ENCODE peak calls at places on chromosomes 3 and 15, in ten cellular contexts. One of them, this sample, is unnamed.

GRCh38 chr15:75051161-75051560 is 27.8 kb downstream of the PPCDC start:
- DNase-seq in lower leg skin: no peak
- DNase-seq in ascending aorta: no peak
- DNase-seq in cardiac fibroblast: no peak
- DNase-seq in endodermal cell: no peak
- DNase-seq in fibroblast of the aortic adventitia: no peak
- DNase-seq in lung: no peak
- DNase-seq in testis: no peak
- DNase-seq in MM.1S: no peak
- DNase-seq in tibial nerve: no peak
- DNase-seq in this sample: no peak

GRCh38 chr3:170632780-170633179 is 46.9 kb upstream of the SLC7A14 start:
- DNase-seq in lower leg skin: no peak
- DNase-seq in ascending aorta: no peak
- DNase-seq in lung: no peak
- DNase-seq in testis: no peak
- DNase-seq in MM.1S: peak
- DNase-seq in endodermal cell: no peak
- DNase-seq in tibial nerve: no peak
- DNase-seq in cardiac fibroblast: no peak
- DNase-seq in fibroblast of the aortic adventitia: no peak
- DNase-seq in this sample: no peak

GRCh38 chr3:166889241-166889640 is 490.9 kb downstream of the ZBBX start:
- DNase-seq in lower leg skin: no peak
- DNase-seq in ascending aorta: no peak
- DNase-seq in lung: no peak
- DNase-seq in tibial nerve: no peak
- DNase-seq in endodermal cell: no peak
- DNase-seq in MM.1S: no peak
- DNase-seq in cardiac fibroblast: no peak
- DNase-seq in fibroblast of the aortic adventitia: no peak
- DNase-seq in testis: no peak
- DNase-seq in this sample: no peak

GRCh38 chr3:98784666-98785600 is 21.8 kb downstream of the ST3GAL6 start:
- DNase-seq in testis: no peak
- DNase-seq in lung: no peak
- DNase-seq in ascending aorta: no peak
- DNase-seq in lower leg skin: no peak
- DNase-seq in cardiac fibroblast: peak
- DNase-seq in tibial nerve: no peak
- DNase-seq in MM.1S: no peak
- DNase-seq in fibroblast of the aortic adventitia: peak
- DNase-seq in endodermal cell: no peak
- DNase-seq in this sample: no peak

GRCh38 chr3:153394017-153394416 is 232.0 kb downstream of the RAP2B start:
- DNase-seq in lung: no peak
- DNase-seq in cardiac fibroblast: no peak
- DNase-seq in endodermal cell: no peak
- DNase-seq in testis: no peak
- DNase-seq in lower leg skin: no peak
- DNase-seq in tibial nerve: no peak
- DNase-seq in ascending aorta: no peak
- DNase-seq in fibroblast of the aortic adventitia: no peak
- DNase-seq in MM.1S: no peak
- DNase-seq in this sample: no peak

GRCh38 chr3:49260711-49261357 is 16.2 kb downstream of the C3orf62 start:
- DNase-seq in lung: no peak
- DNase-seq in endodermal cell: no peak
- DNase-seq in lower leg skin: no peak
- DNase-seq in testis: no peak
- DNase-seq in fibroblast of the aortic adventitia: no peak
- DNase-seq in ascending aorta: no peak
- DNase-seq in tibial nerve: no peak
- DNase-seq in cardiac fibroblast: no peak
- DNase-seq in MM.1S: no peak
- DNase-seq in this sample: no peak

GRCh38 chr3:128763967-128764366 is 38.0 kb downstream of the RAB7A start:
- DNase-seq in fibroblast of the aortic adventitia: no peak
- DNase-seq in ascending aorta: no peak
- DNase-seq in lower leg skin: no peak
- DNase-seq in endodermal cell: no peak
- DNase-seq in MM.1S: no peak
- DNase-seq in tibial nerve: no peak
- DNase-seq in cardiac fibroblast: no peak
- DNase-seq in testis: no peak
- DNase-seq in lung: no peak
- DNase-seq in this sample: no peak

GRCh38 chr3:181952221-181952620 is 240.5 kb downstream of the SOX2 start:
- DNase-seq in lower leg skin: no peak
- DNase-seq in tibial nerve: no peak
- DNase-seq in lung: no peak
- DNase-seq in cardiac fibroblast: no peak
- DNase-seq in ascending aorta: no peak
- DNase-seq in MM.1S: no peak
- DNase-seq in endodermal cell: no peak
- DNase-seq in testis: peak
- DNase-seq in fibroblast of the aortic adventitia: no peak
- DNase-seq in this sample: no peak

GRCh38 chr3:20041197-20041780 is 1.0 kb downstream of the KAT2B start:
- DNase-seq in fibroblast of the aortic adventitia: peak
- DNase-seq in endodermal cell: peak
- DNase-seq in cardiac fibroblast: peak
- DNase-seq in testis: peak
- DNase-seq in tibial nerve: peak
- DNase-seq in lung: peak
- DNase-seq in lower leg skin: peak
- DNase-seq in ascending aorta: peak
- DNase-seq in MM.1S: peak
- DNase-seq in this sample: peak

GRCh38 chr3:194800014-194800413 is 114.3 kb downstream of the FAM43A start:
- DNase-seq in cardiac fibroblast: no peak
- DNase-seq in ascending aorta: no peak
- DNase-seq in endodermal cell: no peak
- DNase-seq in testis: no peak
- DNase-seq in MM.1S: no peak
- DNase-seq in lung: no peak
- DNase-seq in fibroblast of the aortic adventitia: no peak
- DNase-seq in lower leg skin: peak
- DNase-seq in tibial nerve: no peak
- DNase-seq in this sample: peak

GRCh38 chr15:80210612-80211554 is 41.1 kb downstream of the CTXND1 start:
- DNase-seq in ascending aorta: no peak
- DNase-seq in testis: no peak
- DNase-seq in endodermal cell: no peak
- DNase-seq in fibroblast of the aortic adventitia: no peak
- DNase-seq in lower leg skin: no peak
- DNase-seq in lung: peak
- DNase-seq in cardiac fibroblast: no peak
- DNase-seq in tibial nerve: no peak
- DNase-seq in MM.1S: no peak
- DNase-seq in this sample: no peak

GRCh38 chr15:57972801-57973311 is 92.7 kb downstream of the ALDH1A2 start:
- DNase-seq in cardiac fibroblast: no peak
- DNase-seq in fibroblast of the aortic adventitia: no peak
- DNase-seq in ascending aorta: no peak
- DNase-seq in lung: no peak
- DNase-seq in tibial nerve: no peak
- DNase-seq in testis: no peak
- DNase-seq in lower leg skin: no peak
- DNase-seq in endodermal cell: no peak
- DNase-seq in MM.1S: no peak
- DNase-seq in this sample: no peak

DNA sequence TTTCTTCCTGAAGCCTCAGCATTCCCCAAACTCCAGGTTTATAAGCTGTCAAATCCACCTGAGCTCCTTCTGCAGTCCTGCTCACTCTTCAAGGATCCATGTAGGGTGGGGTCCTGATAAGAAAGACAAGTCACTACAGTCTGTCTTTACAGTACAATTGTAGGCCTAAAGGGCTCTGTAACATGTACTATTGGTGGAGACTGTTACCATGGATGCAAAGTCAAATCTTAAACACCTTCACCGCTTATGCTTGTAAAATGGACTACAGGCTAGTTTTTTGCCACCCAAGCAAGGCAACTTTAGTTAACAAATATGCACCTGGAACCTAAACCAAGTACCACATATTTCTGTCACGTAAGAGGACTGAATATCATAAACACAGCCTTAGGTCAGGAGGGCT is 44.7 kb downstream of the CBLB start:
- DNase-seq in endodermal cell: no peak
- DNase-seq in tibial nerve: no peak
- DNase-seq in testis: no peak
- DNase-seq in lower leg skin: no peak
- DNase-seq in fibroblast of the aortic adventitia: no peak
- DNase-seq in MM.1S: no peak
- DNase-seq in ascending aorta: no peak
- DNase-seq in lung: no peak
- DNase-seq in cardiac fibroblast: no peak
- DNase-seq in this sample: no peak
- H3K4me3 ChIP-seq in endodermal cell: no peak
- H3K4me3 ChIP-seq in tibial nerve: no peak
- H3K4me3 ChIP-seq in testis: no peak
- H3K4me3 ChIP-seq in lower leg skin: no peak
- H3K4me3 ChIP-seq in fibroblast of the aortic adventitia: no peak
- H3K4me3 ChIP-seq in MM.1S: no peak
- H3K4me3 ChIP-seq in ascending aorta: no peak
- H3K4me3 ChIP-seq in lung: no peak
- H3K4me3 ChIP-seq in cardiac fibroblast: no peak
- H3K4me3 ChIP-seq in this sample: no peak

GRCh38 chr3:45123030-45123429 is 23.1 kb downstream of the CDCP1 start:
- DNase-seq in endodermal cell: no peak
- DNase-seq in testis: no peak
- DNase-seq in MM.1S: no peak
- DNase-seq in lower leg skin: no peak
- DNase-seq in ascending aorta: no peak
- DNase-seq in cardiac fibroblast: peak
- DNase-seq in tibial nerve: no peak
- DNase-seq in lung: no peak
- DNase-seq in fibroblast of the aortic adventitia: peak
- DNase-seq in this sample: no peak
- TF ChIP-seq CTCF in endodermal cell: no peak
- TF ChIP-seq CTCF in testis: no peak
- TF ChIP-seq CTCF in MM.1S: no peak
- TF ChIP-seq CTCF in lower leg skin: no peak
- TF ChIP-seq CTCF in ascending aorta: no peak
- TF ChIP-seq CTCF in cardiac fibroblast: no peak
- TF ChIP-seq CTCF in tibial nerve: no peak
- TF ChIP-seq CTCF in lung: no peak
- TF ChIP-seq CTCF in fibroblast of the aortic adventitia: no peak
- TF ChIP-seq CTCF in this sample: no peak

GRCh38 chr15:100349696-100350433 is 8.1 kb upstream of the ADAMTS17 start:
- DNase-seq in tibial nerve: peak
- DNase-seq in cardiac fibroblast: peak
- DNase-seq in endodermal cell: peak
- DNase-seq in testis: peak
- DNase-seq in ascending aorta: peak
- DNase-seq in MM.1S: peak
- DNase-seq in fibroblast of the aortic adventitia: peak
- DNase-seq in lower leg skin: peak
- DNase-seq in lung: peak
- DNase-seq in this sample: peak

GRCh38 chr15:100350434-100351226 is 8.9 kb upstream of the ADAMTS17 start:
- DNase-seq in testis: no peak
- DNase-seq in lung: peak
- DNase-seq in endodermal cell: no peak
- DNase-seq in lower leg skin: no peak
- DNase-seq in MM.1S: peak
- DNase-seq in tibial nerve: no peak
- DNase-seq in ascending aorta: peak
- DNase-seq in fibroblast of the aortic adventitia: peak
- DNase-seq in cardiac fibroblast: peak
- DNase-seq in this sample: no peak

GRCh38 chr15:100346866-100347512 is 5.2 kb upstream of the ADAMTS17 start:
- DNase-seq in fibroblast of the aortic adventitia: no peak
- DNase-seq in lung: no peak
- DNase-seq in tibial nerve: no peak
- DNase-seq in endodermal cell: no peak
- DNase-seq in ascending aorta: no peak
- DNase-seq in testis: peak
- DNase-seq in cardiac fibroblast: no peak
- DNase-seq in MM.1S: no peak
- DNase-seq in lower leg skin: no peak
- DNase-seq in this sample: no peak

GRCh38 chr15:100348578-100348977 is 6.8 kb upstream of the ADAMTS17 start:
- DNase-seq in testis: no peak
- DNase-seq in fibroblast of the aortic adventitia: no peak
- DNase-seq in cardiac fibroblast: no peak
- DNase-seq in MM.1S: no peak
- DNase-seq in lung: no peak
- DNase-seq in lower leg skin: no peak
- DNase-seq in endodermal cell: no peak
- DNase-seq in tibial nerve: no peak
- DNase-seq in ascending aorta: no peak
- DNase-seq in this sample: no peak

GRCh38 chr15:100349321-100349695 is 7.5 kb upstream of the ADAMTS17 start:
- DNase-seq in cardiac fibroblast: no peak
- DNase-seq in MM.1S: no peak
- DNase-seq in testis: no peak
- DNase-seq in ascending aorta: no peak
- DNase-seq in lower leg skin: no peak
- DNase-seq in tibial nerve: no peak
- DNase-seq in endodermal cell: no peak
- DNase-seq in fibroblast of the aortic adventitia: no peak
- DNase-seq in lung: no peak
- DNase-seq in this sample: no peak
- H3K4me3 ChIP-seq in cardiac fibroblast: peak
- H3K4me3 ChIP-seq in MM.1S: peak
- H3K4me3 ChIP-seq in testis: peak
- H3K4me3 ChIP-seq in ascending aorta: peak
- H3K4me3 ChIP-seq in lower leg skin: no peak
- H3K4me3 ChIP-seq in tibial nerve: peak
- H3K4me3 ChIP-seq in endodermal cell: no peak
- H3K4me3 ChIP-seq in fibroblast of the aortic adventitia: peak
- H3K4me3 ChIP-seq in lung: peak
- H3K4me3 ChIP-seq in this sample: peak

GRCh38 chr3:65411367-65411766 is 627.4 kb downstream of the MAGI1 start:
- DNase-seq in fibroblast of the aortic adventitia: no peak
- DNase-seq in cardiac fibroblast: peak
- DNase-seq in testis: no peak
- DNase-seq in ascending aorta: no peak
- DNase-seq in lower leg skin: no peak
- DNase-seq in lung: no peak
- DNase-seq in MM.1S: no peak
- DNase-seq in endodermal cell: no peak
- DNase-seq in tibial nerve: no peak
- DNase-seq in this sample: no peak

GRCh38 chr3:65408531-65409181 is 630.1 kb downstream of the MAGI1 start:
- DNase-seq in tibial nerve: no peak
- DNase-seq in cardiac fibroblast: no peak
- DNase-seq in endodermal cell: no peak
- DNase-seq in MM.1S: no peak
- DNase-seq in lung: no peak
- DNase-seq in lower leg skin: no peak
- DNase-seq in fibroblast of the aortic adventitia: no peak
- DNase-seq in ascending aorta: no peak
- DNase-seq in testis: no peak
- DNase-seq in this sample: no peak

DNA sequence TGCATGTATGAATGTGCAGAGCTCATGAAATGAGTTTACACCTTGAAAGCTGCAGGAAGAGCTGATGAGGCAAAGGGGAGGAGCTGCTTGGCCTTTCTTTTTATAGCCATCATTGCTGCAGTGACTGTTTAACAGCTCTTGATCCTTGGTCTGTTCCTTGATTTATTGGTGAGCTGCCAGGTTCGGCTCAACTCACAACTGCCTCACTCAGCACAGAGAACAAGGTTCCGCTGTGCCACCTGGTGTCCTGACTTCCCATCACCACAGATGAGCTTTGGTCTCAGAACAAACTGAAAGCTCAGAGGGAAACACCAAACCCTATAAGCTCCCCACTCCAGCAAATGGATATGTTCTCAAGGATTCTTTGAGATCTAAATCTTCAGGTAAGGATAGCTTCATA is 626.1 kb downstream of the MAGI1 start:
- DNase-seq in tibial nerve: no peak
- DNase-seq in testis: no peak
- DNase-seq in lower leg skin: no peak
- DNase-seq in endodermal cell: peak
- DNase-seq in cardiac fibroblast: peak
- DNase-seq in fibroblast of the aortic adventitia: no peak
- DNase-seq in lung: no peak
- DNase-seq in ascending aorta: no peak
- DNase-seq in MM.1S: peak
- DNase-seq in this sample: no peak
- TF ChIP-seq CTCF in tibial nerve: no peak
- TF ChIP-seq CTCF in testis: no peak
- TF ChIP-seq CTCF in lower leg skin: no peak
- TF ChIP-seq CTCF in endodermal cell: peak
- TF ChIP-seq CTCF in cardiac fibroblast: no peak
- TF ChIP-seq CTCF in fibroblast of the aortic adventitia: no peak
- TF ChIP-seq CTCF in lung: no peak
- TF ChIP-seq CTCF in ascending aorta: peak
- TF ChIP-seq CTCF in MM.1S: peak
- TF ChIP-seq CTCF in this sample: no peak